ENCODE peak calls at places on chromosomes 1 and 21, in nine cellular contexts. B, U, M, O, G, E, J, Q and I are unnamed samples.

GRCh38 chr1:24857528-24858133 is 72.4 kb downstream of the RUNX3 start:
- DNase-seq in B (no peak), U (no peak), M (no peak), O (peak; percentile 55), G (peak; percentile 14), E (peak; percentile 31), J (no peak), Q (no peak), I (no peak)

GRCh38 chr1:245493029-245493428 is 338.2 kb downstream of the KIF26B start:
- DNase-seq in B (no peak), U (no peak), M (peak; percentile 47), O (peak; percentile 53), G (peak; percentile 37), E (peak; percentile 54), J (no peak), Q (no peak), I (no peak)

GRCh38 chr1:30747028-30748008 is 10.3 kb downstream of the LAPTM5 start:
- DNase-seq in B (no peak), U (no peak), M (no peak), O (no peak), G (no peak), E (no peak), J (no peak), Q (no peak), I (no peak)

GRCh38 chr1:179187043-179187442 is 42.4 kb downstream of the ABL2 start:
- DNase-seq in B (no peak), U (no peak), M (no peak), O (no peak), G (no peak), E (no peak), J (no peak), Q (no peak), I (no peak)

GRCh38 chr1:101250656-101251272 is 13.9 kb downstream of the S1PR1 start:
- DNase-seq in B (no peak), U (no peak), M (no peak), O (no peak), G (no peak), E (no peak), J (no peak), Q (no peak), I (no peak)

GRCh38 chr1:220565670-220566069 is 37.7 kb downstream of the MARK1 start:
- DNase-seq in B (no peak), U (no peak), M (no peak), O (no peak), G (no peak), E (no peak), J (no peak), Q (no peak), I (no peak)

GRCh38 chr1:244329591-244330317 is 122.0 kb downstream of the ADSS2 start:
- DNase-seq in B (no peak), U (no peak), M (no peak), O (no peak), G (peak; percentile 67), E (no peak), J (no peak), Q (no peak), I (no peak)

GRCh38 chr1:56297948-56298347 is 281.4 kb downstream of the PLPP3 start:
- DNase-seq in B (no peak), U (no peak), M (no peak), O (no peak), G (peak; percentile 5), E (no peak), J (no peak), Q (no peak), I (no peak)

GRCh38 chr1:224223819-224224714 is 41.0 kb downstream of the DEGS1 start:
- DNase-seq in B (no peak), U (no peak), M (no peak), O (peak; percentile 80), G (peak; percentile 41), E (no peak), J (no peak), Q (no peak), I (peak; percentile 8)

GRCh38 chr1:39919545-39919944 is 17.8 kb upstream of the MYCL start:
- DNase-seq in B (no peak), U (peak; percentile 8), M (peak; percentile 49), O (peak; percentile 78), G (peak; percentile 62), E (peak; percentile 86), J (peak; percentile 17), Q (no peak), I (peak; percentile 45)

GRCh38 chr1:45512641-45513054 is 9.0 kb downstream of the PRDX1 start:
- DNase-seq in B (peak; percentile 24), U (no peak), M (peak; percentile 63), O (peak; percentile 78), G (peak; percentile 74), E (peak; percentile 88), J (peak; percentile 55), Q (peak; percentile 55), I (peak; percentile 64)

GRCh38 chr21:43916691-43917514 is 51.9 kb downstream of the AGPAT3 start:
- DNase-seq in B (peak; percentile 63), U (peak; percentile 54), M (no peak), O (peak; percentile 54), G (no peak), E (peak; percentile 69), J (peak; percentile 61), Q (no peak), I (no peak)

GRCh38 chr1:10622896-10623295 is 148.1 kb downstream of the PEX14 start:
- DNase-seq in B (no peak), U (no peak), M (no peak), O (no peak), G (no peak), E (no peak), J (no peak), Q (no peak), I (no peak)

GRCh38 chr1:77308889-77309621 is 27.2 kb downstream of the AK5 start:
- DNase-seq in B (no peak), U (no peak), M (no peak), O (no peak), G (no peak), E (no peak), J (no peak), Q (no peak), I (no peak)

GRCh38 chr1:195591917-195592672 is 1016.1 kb downstream of the KCNT2 start:
- DNase-seq in B (no peak), U (no peak), M (peak; percentile 63), O (peak; percentile 89), G (peak; percentile 8), E (no peak), J (no peak), Q (no peak), I (peak; percentile 22)

GRCh38 chr1:114505148-114505561 is 5.8 kb downstream of the TRIM33 start:
- DNase-seq in B (no peak), U (no peak), M (no peak), O (no peak), G (no peak), E (peak; percentile 57), J (no peak), Q (no peak), I (no peak)

GRCh38 chr1:185393821-185394220 is 76.8 kb upstream of the IVNS1ABP start:
- DNase-seq in B (no peak), U (no peak), M (no peak), O (no peak), G (no peak), E (no peak), J (no peak), Q (no peak), I (no peak)

GRCh38 chr1:29518183-29518835 is 282.0 kb downstream of the PTPRU start:
- DNase-seq in B (no peak), U (no peak), M (no peak), O (no peak), G (no peak), E (no peak), J (no peak), Q (no peak), I (no peak)

GRCh38 chr1:6261615-6261995 is 707 bp upstream of the GPR153 start:
- DNase-seq in B (no peak), U (no peak), M (no peak), O (no peak), G (no peak), E (peak; percentile 70), J (no peak), Q (no peak), I (no peak)
- H3K4me3 ChIP-seq in B (no peak overlapping the region), U (no peak overlapping the region), M (peak overlapping the region; percentile 62), O (peak overlapping the region; percentile 66), G (peak overlapping the region; percentile 57), E (peak overlapping the region; percentile 46), J (no peak overlapping the region), Q (no peak overlapping the region), I (peak overlapping the region; percentile 56)

DNA sequence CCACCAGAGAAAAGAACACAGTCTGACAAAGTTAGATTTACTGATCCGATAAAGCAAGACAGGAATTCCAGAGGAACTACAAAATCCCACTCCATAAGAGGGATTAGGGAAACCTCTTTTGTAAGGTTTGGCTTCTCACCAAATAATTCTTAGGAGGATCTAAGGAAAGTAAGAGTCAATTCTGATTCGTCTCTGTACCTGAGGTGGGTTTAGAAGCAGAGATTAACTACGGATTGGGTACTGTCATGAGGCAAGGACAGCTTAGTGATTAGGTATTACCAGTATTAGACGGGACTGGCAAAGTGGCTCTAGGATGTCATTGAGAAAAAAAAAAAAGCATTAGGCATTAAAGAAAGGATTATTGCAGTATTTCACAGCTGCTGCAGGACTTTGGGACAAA is 371.7 kb upstream of the BRINP3 start:
- DNase-seq in B (no peak), U (no peak), M (peak; percentile 47), O (no peak), G (no peak), E (no peak), J (no peak), Q (no peak), I (no peak)
- H3K4me1 ChIP-seq in B (no peaks in the 10 kb centered on the region), U (no peaks in the 10 kb centered on the region), M (no peaks in the 10 kb centered on the region), O (no peaks in the 10 kb centered on the region), G (no peaks in the 10 kb centered on the region), E (no peaks in the 10 kb centered on the region), J (no peaks in the 10 kb centered on the region), Q (no peaks in the 10 kb centered on the region), I (no peaks in the 10 kb centered on the region)

GRCh38 chr1:184152502-184152901 is 101.0 kb downstream of the TSEN15 start:
- DNase-seq in B (no peak), U (no peak), M (peak; percentile 99), O (peak; percentile 46), G (no peak), E (no peak), J (no peak), Q (peak; percentile 37), I (no peak)
- H3K4me3 ChIP-seq in B (no peak overlapping the region), U (no peak overlapping the region), M (peak overlapping the region; percentile 41), O (peak overlapping the region; percentile 59), G (peak overlapping the region; percentile 28), E (no peak overlapping the region), J (no peak overlapping the region), Q (peak overlapping the region; percentile 18), I (no peak overlapping the region)

GRCh38 chr1:53942149-53942957 is 3.1 kb downstream of the IFT25 start:
- DNase-seq in B (no peak), U (no peak), M (no peak), O (no peak), G (no peak), E (peak; percentile 65), J (no peak), Q (no peak), I (no peak)
- H3K4me1 ChIP-seq in B (peaks cover 36% of the 10 kb centered on the region), U (peaks cover 15% of the 10 kb centered on the region), M (no peaks in the 10 kb centered on the region), O (peaks cover 19% of the 10 kb centered on the region), G (peaks cover 4% of the 10 kb centered on the region), E (peaks cover 23% of the 10 kb centered on the region), J (peaks cover 46% of the 10 kb centered on the region), Q (peaks cover 4% of the 10 kb centered on the region), I (peaks cover 12% of the 10 kb centered on the region)

DNA sequence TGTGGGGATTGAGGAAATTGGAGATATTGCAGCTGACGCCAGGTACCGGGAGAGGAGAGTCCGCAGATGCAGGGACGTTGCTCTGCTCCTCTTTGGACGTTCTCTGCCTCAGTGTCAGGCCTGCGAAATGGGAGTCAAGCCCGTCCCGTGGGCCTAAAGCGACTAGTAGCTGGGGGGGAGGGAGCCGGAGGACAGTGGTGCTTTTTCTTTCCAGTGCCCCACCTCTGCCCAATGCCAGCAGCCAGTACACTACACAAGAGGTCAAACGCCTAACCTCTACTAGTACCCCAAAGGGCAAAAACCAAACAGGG is 413.6 kb upstream of the ESRRG start:
- DNase-seq in B (no peak), U (no peak), M (no peak), O (no peak), G (no peak), E (no peak), J (no peak), Q (no peak), I (no peak)
- H3K4me3 ChIP-seq in B (no peak overlapping the region), U (no peak overlapping the region), M (no peak overlapping the region), O (no peak overlapping the region), G (no peak overlapping the region), E (no peak overlapping the region), J (no peak overlapping the region), Q (no peak overlapping the region), I (no peak overlapping the region)